ENCODE peak calls at places on chromosomes 1 and 21, in ten cellular contexts. D is ovary, L is K562, S is A549, E is stomach, Z is SK-N-SH, J is transverse colon, V is suprapubic skin, H is sigmoid colon, P is esophagus muscularis mucosa. K is an unnamed sample.

GRCh38 chr1:12692967-12693782 is 22.7 kb upstream of the AADACL3 start:
- DNase-seq in D (no peak), L (no peak), S (no peak), E (no peak), Z (no peak), J (no peak), V (no peak), H (no peak), P (no peak), K (no peak)

GRCh38 chr1:31872658-31873636 is 57.1 kb upstream of the SPOCD1 start:
- DNase-seq in D (no peak), L (no peak), S (no peak), E (no peak), Z (no peak), J (no peak), V (no peak), H (no peak), P (no peak), K (no peak)

GRCh38 chr1:205575294-205575885 is 56.4 kb downstream of the ELK4 start:
- DNase-seq in D (no peak), L (no peak), S (no peak), E (peak; percentile 30), Z (no peak), J (peak; percentile 7), V (peak; percentile 57), H (no peak), P (no peak), K (no peak)

GRCh38 chr1:247440001-247440620 is 17.8 kb downstream of the OR2B11 start:
- DNase-seq in D (no peak), L (no peak), S (no peak), E (no peak), Z (no peak), J (no peak), V (no peak), H (no peak), P (no peak), K (no peak)

GRCh38 chr1:116115476-116115875 is 4.3 kb downstream of the MAB21L3 start:
- DNase-seq in D (no peak), L (no peak), S (no peak), E (no peak), Z (no peak), J (no peak), V (no peak), H (no peak), P (peak; percentile 19), K (no peak)

GRCh38 chr21:44375281-44375651 is 21.8 kb downstream of the TRPM2 start:
- DNase-seq in D (no peak), L (no peak), S (no peak), E (peak; percentile 42), Z (no peak), J (peak; percentile 55), V (no peak), H (no peak), P (no peak), K (peak; percentile 24)

GRCh38 chr1:157198619-157199420 is 60.6 kb upstream of the ETV3 start:
- DNase-seq in D (no peak), L (no peak), S (no peak), E (no peak), Z (no peak), J (no peak), V (no peak), H (peak; percentile 39), P (peak; percentile 88), K (no peak)

GRCh38 chr1:239386453-239387303 is at the start of gene CHRM3:
- DNase-seq in D (peak; percentile 69), L (no peak), S (peak; percentile 55), E (peak; percentile 89), Z (peak; percentile 89), J (peak; percentile 87), V (no peak), H (peak; percentile 90), P (no peak), K (no peak)

GRCh38 chr21:34185051-34185750 is 111.8 kb downstream of the MRPS6 start:
- DNase-seq in D (no peak), L (no peak), S (no peak), E (no peak), Z (no peak), J (no peak), V (no peak), H (peak; percentile 48), P (no peak), K (no peak)

GRCh38 chr1:3003039-3003940 is 18.0 kb upstream of the ACTRT2 start:
- DNase-seq in D (no peak), L (no peak), S (no peak), E (no peak), Z (no peak), J (no peak), V (peak; percentile 74), H (peak; percentile 36), P (no peak), K (no peak)

DNA sequence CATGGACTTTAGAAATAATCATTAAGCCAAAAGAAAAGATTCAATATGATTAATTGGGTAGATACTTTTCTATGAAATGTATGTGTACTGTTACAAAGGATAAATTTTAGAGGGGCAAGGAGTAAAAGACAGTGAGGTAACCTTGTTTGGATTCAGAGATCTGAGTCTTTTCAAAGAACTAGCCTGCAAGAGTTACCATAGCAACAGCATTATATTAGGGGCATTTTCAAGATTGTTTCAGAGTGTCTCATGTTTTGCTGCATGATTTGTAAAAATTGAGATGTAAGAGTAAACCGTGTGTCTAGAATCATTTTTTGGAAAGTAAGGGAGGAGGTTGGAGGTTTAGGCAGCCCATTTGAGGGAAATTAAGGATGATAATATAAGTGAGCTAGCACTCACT is 70.6 kb upstream of the KIAA1614 start:
- DNase-seq in D (no peak), L (no peak), S (no peak), E (no peak), Z (peak; percentile 14), J (no peak), V (no peak), H (no peak), P (no peak), K (no peak)
- TF ChIP-seq EP300 in D (no peak), L (no peak), S (no peak), E (no peak), Z (no peak), J (no peak), V (no peak), H (no peak), P (no peak), K (no peak)

DNA sequence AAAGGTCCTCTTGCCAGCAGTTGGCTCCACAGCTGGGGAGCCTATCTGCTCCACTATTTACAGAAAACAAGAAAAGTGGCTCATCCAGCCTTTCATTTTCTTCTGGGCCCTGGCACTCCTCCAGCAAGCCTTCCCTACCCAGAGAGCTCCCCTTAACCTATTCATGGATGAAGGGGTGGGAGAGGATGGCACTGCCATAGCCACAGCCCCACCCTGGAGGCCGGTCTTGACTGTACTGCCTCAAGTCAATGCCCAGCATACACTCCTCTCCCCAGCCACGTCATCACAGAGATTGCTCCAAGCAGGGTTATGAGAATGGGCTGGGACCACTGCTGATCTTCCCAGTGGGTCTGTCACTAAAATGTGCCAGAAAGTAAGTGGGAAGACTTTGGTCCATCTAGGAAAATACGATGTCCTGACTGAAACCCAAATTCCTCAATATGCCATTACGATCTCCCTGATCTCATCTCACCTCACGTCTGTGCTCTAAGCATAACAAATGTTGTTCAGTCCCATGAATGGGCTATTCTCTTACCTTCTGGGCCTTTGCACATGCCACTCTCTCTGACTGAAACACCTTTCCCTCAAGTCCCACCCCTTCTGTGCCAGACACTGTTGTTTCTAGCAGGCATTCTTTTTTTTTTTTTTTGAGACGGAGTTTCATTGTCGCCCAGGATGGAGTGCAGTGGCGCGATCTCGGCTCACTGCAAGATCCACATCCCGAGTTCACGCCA is 21.4 kb upstream of the PTAFR start:
- DNase-seq in D (no peak), L (no peak), S (no peak), E (no peak), Z (no peak), J (no peak), V (no peak), H (no peak), P (no peak), K (no peak)
- H3K4me3 ChIP-seq in D (no peak overlapping the region), L (no peak overlapping the region), S (no peak overlapping the region), E (no peak overlapping the region), Z (no peak overlapping the region), J (no peak overlapping the region), V (no peak overlapping the region), H (no peak overlapping the region), P (no peak overlapping the region), K (no peak overlapping the region)

GRCh38 chr1:109877320-109877771 is 33.3 kb upstream of the CSF1 start:
- DNase-seq in D (peak; percentile 73), L (peak; percentile 47), S (peak; percentile 50), E (peak; percentile 45), Z (no peak), J (peak; percentile 31), V (peak; percentile 85), H (peak; percentile 92), P (peak; percentile 94), K (peak; percentile 62)
- TF ChIP-seq CTCF in D (no peak), L (peak; percentile 51), S (no peak), E (no peak), Z (peak; percentile 44), J (no peak), V (no peak), H (no peak), P (peak; percentile 9), K (peak; percentile 52)

GRCh38 chr1:172818841-172819527 is 160.1 kb downstream of the FASLG start:
- DNase-seq in D (no peak), L (no peak), S (no peak), E (no peak), Z (no peak), J (peak; percentile 49), V (no peak), H (no peak), P (no peak), K (no peak)
- TF ChIP-seq EP300 in D (no peak), L (no peak), S (no peak), E (no peak), Z (no peak), J (no peak), V (no peak), H (no peak), P (no peak), K (no peak)

GRCh38 chr1:226942392-226942791 is 2.3 kb downstream of the COQ8A start:
- DNase-seq in D (no peak), L (no peak), S (no peak), E (no peak), Z (no peak), J (no peak), V (no peak), H (no peak), P (no peak), K (no peak)
- H3K4me3 ChIP-seq in D (peak overlapping the region; percentile 95), L (no peak overlapping the region), S (no peak overlapping the region), E (peak overlapping the region; percentile 93), Z (no peak overlapping the region), J (no peak overlapping the region), V (no peak overlapping the region), H (no peak overlapping the region), P (peak overlapping the region; percentile 13), K (no peak overlapping the region)

GRCh38 chr1:26692793-26693490 is 2.9 kb upstream of the ARID1A start:
- DNase-seq in D (peak; percentile 89), L (peak; percentile 85), S (peak; percentile 90), E (peak; percentile 94), Z (peak; percentile 82), J (peak; percentile 97), V (peak; percentile 95), H (peak; percentile 98), P (peak; percentile 96), K (peak; percentile 96)
- TF ChIP-seq CTCF in D (no peak), L (peak; percentile 19), S (no peak), E (no peak), Z (no peak), J (no peak), V (no peak), H (no peak), P (no peak), K (no peak)